ENCODE peak calls at places on chromosomes 6 and 20, in four cellular contexts. Z is K562, I is HepG2, G is H1. S is an unnamed sample.

GRCh38 chr6:19697744-19698290 is 139.4 kb upstream of the ID4 start:
- DNase-seq in Z (no peak), I (no peak), G (no peak), S (no peak)

GRCh38 chr6:41505084-41506049 is 40.8 kb upstream of the FOXP4 start:
- DNase-seq in Z (no peak), I (no peak), G (no peak), S (peak)

GRCh38 chr6:138105880-138106664 is 1.1 kb downstream of the PERP start:
- DNase-seq in Z (no peak), I (peak), G (no peak), S (peak)

GRCh38 chr6:147867827-147868226 is 359.3 kb downstream of the SAMD5 start:
- DNase-seq in Z (no peak), I (no peak), G (no peak), S (no peak)

GRCh38 chr20:10306440-10307358 is 88.1 kb downstream of the SNAP25 start:
- DNase-seq in Z (no peak), I (no peak), G (no peak), S (peak)

GRCh38 chr6:26032387-26033131 is 54.7 kb upstream of the HFE start:
- DNase-seq in Z (no peak), I (no peak), G (no peak), S (peak)

GRCh38 chr6:40753048-40753447 is 165.9 kb upstream of the LRFN2 start:
- DNase-seq in Z (no peak), I (no peak), G (no peak), S (no peak)

GRCh38 chr6:112330071-112330876 is 16.9 kb upstream of the RFPL4B start:
- DNase-seq in Z (no peak), I (no peak), G (no peak), S (peak)

GRCh38 chr6:52697903-52698302 is 27.0 kb downstream of the TMEM14A start:
- DNase-seq in Z (no peak), I (no peak), G (no peak), S (peak)

GRCh38 chr6:14017626-14018475 is 93.1 kb downstream of the RNF182 start:
- DNase-seq in Z (no peak), I (no peak), G (no peak), S (no peak)

GRCh38 chr6:143059616-143060353 is 904 bp upstream of the AIG1 start:
- DNase-seq in Z (no peak), I (peak), G (no peak), S (peak)

GRCh38 chr6:158142789-158143188 is 25.3 kb downstream of the SERAC1 start:
- DNase-seq in Z (no peak), I (peak), G (no peak), S (peak)

GRCh38 chr6:16929814-16930213 is 168.6 kb upstream of the ATXN1 start:
- DNase-seq in Z (no peak), I (no peak), G (no peak), S (no peak)

GRCh38 chr6:168996106-168996505 is 257.5 kb downstream of the THBS2 start:
- DNase-seq in Z (no peak), I (no peak), G (no peak), S (no peak)

GRCh38 chr20:12925214-12925755 is 83.5 kb upstream of the SPTLC3 start:
- DNase-seq in Z (peak), I (peak), G (no peak), S (peak)

GRCh38 chr20:51154708-51155690 is 132.1 kb upstream of the KCNG1 start:
- DNase-seq in Z (no peak), I (no peak), G (no peak), S (no peak)

GRCh38 chr6:150261997-150262396 is 106.8 kb upstream of the IYD start:
- DNase-seq in Z (no peak), I (no peak), G (no peak), S (no peak)

GRCh38 chr6:37204014-37204751 is 34.2 kb downstream of the PIM1 start:
- DNase-seq in Z (no peak), I (peak), G (no peak), S (no peak)

GRCh38 chr6:107491059-107491609 is 1.2 kb downstream of the SOBP start:
- DNase-seq in Z (no peak), I (peak), G (no peak), S (peak)

GRCh38 chr6:31086788-31087440 is 25.5 kb downstream of the C6orf15 start:
- DNase-seq in Z (peak), I (no peak), G (no peak), S (peak)

GRCh38 chr6:78808933-78809332 is 58.4 kb upstream of the IRAK1BP1 start:
- DNase-seq in Z (no peak), I (no peak), G (no peak), S (no peak)

GRCh38 chr6:31870385-31870921 is 7.8 kb upstream of the NEU1 start:
- DNase-seq in Z (no peak), I (no peak), G (no peak), S (no peak)

GRCh38 chr6:155314773-155315515 is 660 bp upstream of the TFB1M start:
- DNase-seq in Z (peak), I (peak), G (no peak), S (peak)

GRCh38 chr6:168916576-168917207 is 337.0 kb downstream of the THBS2 start:
- DNase-seq in Z (no peak), I (no peak), G (no peak), S (no peak)

GRCh38 chr6:132703936-132704335 is 9.9 kb downstream of the VNN1 start:
- DNase-seq in Z (no peak), I (no peak), G (no peak), S (no peak)

GRCh38 chr20:58553166-58553696 is 38.0 kb upstream of the APCDD1L start:
- DNase-seq in Z (no peak), I (no peak), G (no peak), S (no peak)

GRCh38 chr6:146847426-146847825 is 248.7 kb downstream of the ADGB start:
- DNase-seq in Z (no peak), I (no peak), G (no peak), S (peak)

GRCh38 chr6:146850238-146850896 is 251.6 kb downstream of the ADGB start:
- DNase-seq in Z (no peak), I (no peak), G (no peak), S (no peak)

GRCh38 chr6:146850981-146851380 is 252.2 kb downstream of the ADGB start:
- DNase-seq in Z (no peak), I (no peak), G (no peak), S (no peak)

GRCh38 chr6:146855889-146856288 is 257.1 kb downstream of the ADGB start:
- DNase-seq in Z (no peak), I (no peak), G (no peak), S (no peak)

GRCh38 chr6:146851837-146852236 is 253.1 kb downstream of the ADGB start:
- DNase-seq in Z (no peak), I (no peak), G (no peak), S (no peak)
- TF ChIP-seq JUN in Z (no peak), I (no peak), G (no peak), S (no peak)

GRCh38 chr6:108800510-108800909 is 47.7 kb upstream of the ARMC2 start:
- DNase-seq in Z (no peak), I (no peak), G (no peak), S (no peak)
- H2AFZ ChIP-seq in Z (no peak), I (no peak), G (no peak), S (no peak)

DNA sequence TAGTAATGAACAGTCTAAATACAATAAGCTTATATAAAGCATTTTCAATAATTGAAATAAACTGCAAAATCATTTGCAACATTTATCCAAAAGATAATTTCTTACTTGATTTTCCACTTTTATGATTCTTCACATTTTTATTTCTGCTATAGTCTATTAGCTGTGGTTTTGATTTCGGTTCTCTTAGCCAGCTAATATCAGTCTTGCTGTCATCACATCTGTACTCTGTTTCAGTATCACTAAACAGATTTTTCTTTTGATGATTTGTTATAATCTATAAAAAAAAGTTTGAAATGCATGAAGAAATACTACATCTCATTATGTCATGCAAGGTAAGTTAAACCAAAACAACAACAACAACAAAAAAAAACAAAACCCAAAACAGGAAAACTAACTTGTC is 53.2 kb downstream of the SYCP2 start:
- DNase-seq in Z (no peak), I (no peak), G (no peak), S (no peak)
- TF ChIP-seq JUN in Z (no peak), I (no peak), G (no peak), S (no peak)

DNA sequence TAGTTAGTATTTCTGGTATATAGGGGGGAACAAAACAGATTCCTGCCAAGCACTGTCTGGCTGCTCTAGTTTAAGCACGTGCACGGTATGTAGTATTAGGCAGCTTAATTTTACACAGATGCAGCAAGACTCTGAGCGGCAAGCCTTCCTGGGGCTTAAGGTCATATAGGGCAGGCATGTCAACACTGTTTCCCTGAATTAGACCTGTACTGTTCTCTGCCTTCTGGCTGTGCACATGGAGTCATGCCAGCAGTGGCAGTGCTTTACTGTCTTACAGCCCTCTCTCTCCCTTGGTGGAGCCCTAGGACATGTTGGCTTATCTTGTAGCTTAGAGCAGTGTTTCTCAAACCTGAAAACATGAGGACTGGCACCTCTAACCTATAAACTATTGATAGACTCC is 56.6 kb downstream of the PHF20 start:
- DNase-seq in Z (no peak), I (no peak), G (no peak), S (no peak)
- H2AFZ ChIP-seq in Z (no peak), I (no peak), G (no peak), S (no peak)

DNA sequence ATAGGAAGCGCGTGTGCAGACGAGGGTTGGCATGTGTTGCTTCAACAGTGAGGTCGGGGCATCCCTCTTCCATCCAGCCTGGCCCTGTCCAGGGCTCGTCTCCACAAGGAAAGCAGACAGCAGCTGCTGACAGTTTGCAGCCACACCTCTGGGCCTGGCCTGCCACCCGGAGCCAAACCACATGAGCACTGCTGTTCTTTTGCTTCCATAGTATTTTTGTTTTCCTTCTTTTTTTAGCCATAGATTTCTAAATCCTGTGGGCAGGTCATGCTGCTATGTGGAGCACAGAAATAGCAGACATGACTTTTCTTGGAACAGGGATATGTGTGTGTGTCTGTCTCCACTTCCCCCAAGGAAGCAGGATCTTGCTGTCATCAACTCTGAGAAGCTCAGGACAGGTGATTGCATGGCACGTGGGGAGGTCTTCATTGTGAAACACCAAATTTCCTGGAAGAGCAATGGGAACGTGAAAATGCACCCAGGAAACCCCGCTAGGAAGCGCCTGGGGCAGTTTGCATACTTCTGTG is 167.4 kb downstream of the DTNBP1 start:
- DNase-seq in Z (no peak), I (no peak), G (no peak), S (no peak)
- TF ChIP-seq JUN in Z (no peak), I (no peak), G (no peak), S (no peak)

GRCh38 chr20:62517901-62518610 is 42.3 kb upstream of the GATA5 start:
- DNase-seq in Z (no peak), I (no peak), G (no peak), S (no peak)
- H2AFZ ChIP-seq in Z (no peak), I (no peak), G (no peak), S (no peak)

GRCh38 chr20:23143098-23143497 is 57.0 kb upstream of the CD93 start:
- DNase-seq in Z (peak), I (peak), G (no peak), S (peak)
- TF ChIP-seq JUN in Z (peak), I (no peak), G (no peak), S (peak)